ENCODE peak calls at places on chromosome 4, in six cellular contexts. S is GM12878, G is germinal center, M is PC-3, Y is chondrocyte, O is tibial artery. T is an unnamed sample.

GRCh38 chr4:79869597-79870336 is 203.3 kb downstream of the ANTXR2 start:
- DNase-seq in S (no peak), G (no peak), M (no peak), Y (no peak), O (no peak), T (no peak)

GRCh38 chr4:93132631-93133030 is 695.9 kb upstream of the ATOH1 start:
- DNase-seq in S (no peak), G (no peak), M (no peak), Y (no peak), O (no peak), T (no peak)

GRCh38 chr4:38073596-38074234 is 113.5 kb downstream of the PTTG2 start:
- DNase-seq in S (no peak), G (no peak), M (no peak), Y (no peak), O (no peak), T (no peak)

GRCh38 chr4:122661661-122662160 is 40.8 kb upstream of the IL21 start:
- DNase-seq in S (no peak), G (no peak), M (no peak), Y (no peak), O (no peak), T (no peak)

GRCh38 chr4:107896158-107896645 is 35.1 kb upstream of the CYP2U1 start:
- DNase-seq in S (no peak), G (no peak), M (peak), Y (no peak), O (no peak), T (peak)

GRCh38 chr4:108861339-108861738 is 98.5 kb upstream of the ETNPPL start:
- DNase-seq in S (no peak), G (no peak), M (peak), Y (no peak), O (no peak), T (no peak)

GRCh38 chr4:58649236-58649635 is 1539.1 kb upstream of the IGFBP7 start:
- DNase-seq in S (no peak), G (no peak), M (no peak), Y (no peak), O (no peak), T (no peak)

GRCh38 chr4:134762053-134762452 is 560.5 kb upstream of the PABPC4L start:
- DNase-seq in S (no peak), G (no peak), M (no peak), Y (no peak), O (no peak), T (no peak)

GRCh38 chr4:91758487-91758886 is 545.3 kb upstream of the GRID2 start:
- DNase-seq in S (no peak), G (no peak), M (peak), Y (no peak), O (no peak), T (peak)

T was measured in skeletal muscle cell.